ENCODE peak calls at places on chromosomes 1 and 21, in ten cellular contexts. P, I, W, E, S, D, O, F, U and H are unnamed samples.

GRCh38 chr1:227904541-227905335 is 43.0 kb downstream of the WNT9A start:
- DNase-seq in P (no peak), I (no peak), W (no peak), E (no peak), S (no peak), D (no peak), O (no peak), F (no peak), U (no peak), H (no peak)

GRCh38 chr1:84704872-84705426 is 14.7 kb upstream of the SSX2IP start:
- DNase-seq in P (no peak), I (no peak), W (no peak), E (no peak), S (no peak), D (no peak), O (no peak), F (no peak), U (no peak), H (no peak)

GRCh38 chr21:44312089-44312488 is 12.2 kb downstream of the PFKL start:
- DNase-seq in P (no peak), I (no peak), W (no peak), E (no peak), S (no peak), D (no peak), O (no peak), F (no peak), U (no peak), H (no peak)

GRCh38 chr1:184637664-184638063 is 117.0 kb downstream of the EDEM3 start:
- DNase-seq in P (no peak), I (no peak), W (no peak), E (no peak), S (no peak), D (no peak), O (no peak), F (no peak), U (no peak), H (no peak)

GRCh38 chr21:29939859-29940245 is at the start of gene GRIK1:
- DNase-seq in P (no peak), I (no peak), W (no peak), E (no peak), S (no peak), D (no peak), O (no peak), F (no peak), U (no peak), H (peak)

GRCh38 chr1:219927956-219928790 is at the start of gene SLC30A10:
- DNase-seq in P (peak), I (no peak), W (no peak), E (peak), S (peak), D (peak), O (no peak), F (peak), U (no peak), H (no peak)

GRCh38 chr21:15552914-15553491 is 176.8 kb upstream of the USP25 start:
- DNase-seq in P (peak), I (no peak), W (no peak), E (no peak), S (peak), D (no peak), O (no peak), F (no peak), U (no peak), H (no peak)

GRCh38 chr1:103265551-103265950 is 157.2 kb upstream of the COL11A1 start:
- DNase-seq in P (no peak), I (no peak), W (no peak), E (no peak), S (no peak), D (no peak), O (no peak), F (no peak), U (no peak), H (no peak)

GRCh38 chr1:184387871-184388670 is 1.2 kb downstream of the C1orf21 start:
- DNase-seq in P (peak), I (no peak), W (no peak), E (peak), S (peak), D (peak), O (peak), F (peak), U (no peak), H (no peak)

GRCh38 chr1:27603320-27603961 is 503 bp downstream of the AHDC1 start:
- DNase-seq in P (no peak), I (no peak), W (no peak), E (no peak), S (peak), D (no peak), O (no peak), F (peak), U (no peak), H (no peak)

GRCh38 chr1:12113433-12114339 is 50.6 kb downstream of the TNFRSF8 start:
- DNase-seq in P (peak), I (no peak), W (no peak), E (no peak), S (no peak), D (no peak), O (no peak), F (no peak), U (no peak), H (no peak)

GRCh38 chr1:245687129-245687635 is 532.4 kb downstream of the KIF26B start:
- DNase-seq in P (no peak), I (no peak), W (no peak), E (no peak), S (peak), D (no peak), O (no peak), F (no peak), U (no peak), H (no peak)

GRCh38 chr1:27602510-27603319 is 1.2 kb downstream of the AHDC1 start:
- DNase-seq in P (no peak), I (no peak), W (no peak), E (no peak), S (peak), D (peak), O (no peak), F (peak), U (no peak), H (no peak)

GRCh38 chr1:161736332-161736969 is 13.1 kb upstream of the DUSP12 start:
- DNase-seq in P (peak), I (no peak), W (no peak), E (no peak), S (no peak), D (no peak), O (no peak), F (no peak), U (no peak), H (no peak)

GRCh38 chr1:229127301-229127700 is 143.6 kb upstream of the RAB4A start:
- DNase-seq in P (peak), I (no peak), W (no peak), E (no peak), S (peak), D (no peak), O (no peak), F (peak), U (no peak), H (no peak)

GRCh38 chr1:157596384-157596783 is 1.5 kb downstream of the FCRL4 start:
- DNase-seq in P (no peak), I (no peak), W (no peak), E (no peak), S (peak), D (no peak), O (no peak), F (no peak), U (no peak), H (no peak)

GRCh38 chr1:15409400-15410222 is at the start of gene EFHD2:
- DNase-seq in P (peak), I (peak), W (peak), E (peak), S (peak), D (peak), O (peak), F (peak), U (no peak), H (peak)

GRCh38 chr1:1068374-1069060 is 5.6 kb downstream of the RNF223 start:
- DNase-seq in P (no peak), I (no peak), W (no peak), E (peak), S (peak), D (no peak), O (peak), F (peak), U (no peak), H (no peak)

GRCh38 chr1:12772520-12772919 is 1.0 kb upstream of the PRAMEF12 start:
- DNase-seq in P (no peak), I (no peak), W (no peak), E (no peak), S (no peak), D (no peak), O (no peak), F (no peak), U (no peak), H (no peak)

GRCh38 chr1:36707221-36707620 is 224.5 kb upstream of the CSF3R start:
- DNase-seq in P (peak), I (no peak), W (no peak), E (no peak), S (no peak), D (no peak), O (no peak), F (no peak), U (no peak), H (no peak)

GRCh38 chr1:219771039-219771438 is 157.3 kb downstream of the SLC30A10 start:
- DNase-seq in P (peak), I (peak), W (no peak), E (no peak), S (no peak), D (no peak), O (no peak), F (peak), U (peak), H (no peak)

GRCh38 chr1:220426989-220427388 is 100.9 kb upstream of the MARK1 start:
- DNase-seq in P (no peak), I (no peak), W (no peak), E (no peak), S (no peak), D (no peak), O (no peak), F (peak), U (no peak), H (no peak)

GRCh38 chr1:53430779-53431178 is 28.4 kb upstream of the DMRTB1 start:
- DNase-seq in P (no peak), I (no peak), W (no peak), E (no peak), S (no peak), D (no peak), O (no peak), F (no peak), U (peak), H (no peak)

GRCh38 chr1:174753131-174753530 is 246.6 kb upstream of the CACYBP start:
- DNase-seq in P (no peak), I (no peak), W (no peak), E (no peak), S (no peak), D (no peak), O (no peak), F (no peak), U (no peak), H (no peak)

DNA sequence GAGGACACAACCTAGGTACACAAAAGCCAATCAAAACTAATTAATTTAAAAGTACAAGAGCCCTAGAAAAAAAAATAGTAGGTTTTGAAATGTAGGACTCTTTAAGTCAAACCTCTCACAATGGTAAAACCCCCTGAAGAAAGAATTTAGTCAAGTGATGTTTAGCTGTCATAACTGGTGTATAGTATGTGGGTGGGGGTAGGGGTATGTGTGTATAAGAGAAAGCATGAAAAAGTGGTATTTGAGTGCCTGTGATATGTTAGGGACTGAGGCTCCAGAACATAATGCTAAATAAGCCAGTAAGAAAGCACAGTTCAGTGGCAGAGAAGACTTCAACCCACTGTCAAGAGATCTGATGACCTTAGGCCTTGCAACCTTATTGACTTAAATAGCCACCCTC is 507.9 kb downstream of the TTLL7 start:
- DNase-seq in P (no peak), I (no peak), W (no peak), E (no peak), S (no peak), D (no peak), O (no peak), F (no peak), U (no peak), H (no peak)
- TF ChIP-seq CTCF in P (no peak), I (no peak), W (no peak), E (no peak), S (no peak), D (no peak), O (no peak), F (no peak), U (no peak), H (no peak)

GRCh38 chr1:19799233-19799876 is 361 bp downstream of the TMCO4 start:
- DNase-seq in P (peak), I (no peak), W (no peak), E (peak), S (no peak), D (peak), O (peak), F (peak), U (no peak), H (no peak)
- TF ChIP-seq CTCF in P (peak), I (peak), W (peak), E (peak), S (peak), D (peak), O (peak), F (no peak), U (peak), H (peak)

GRCh38 chr1:31744165-31744888 is 19.8 kb downstream of the ADGRB2 start:
- DNase-seq in P (no peak), I (no peak), W (no peak), E (peak), S (peak), D (no peak), O (no peak), F (no peak), U (no peak), H (no peak)

GRCh38 chr1:31746687-31747086 is 17.5 kb downstream of the ADGRB2 start:
- DNase-seq in P (no peak), I (no peak), W (no peak), E (no peak), S (no peak), D (no peak), O (no peak), F (no peak), U (no peak), H (no peak)

GRCh38 chr1:31745071-31745897 is 18.9 kb downstream of the ADGRB2 start:
- DNase-seq in P (peak), I (no peak), W (no peak), E (peak), S (peak), D (peak), O (no peak), F (peak), U (no peak), H (no peak)

GRCh38 chr1:31747304-31747703 is 16.8 kb downstream of the ADGRB2 start:
- DNase-seq in P (no peak), I (no peak), W (no peak), E (no peak), S (no peak), D (no peak), O (no peak), F (no peak), U (no peak), H (no peak)

DNA sequence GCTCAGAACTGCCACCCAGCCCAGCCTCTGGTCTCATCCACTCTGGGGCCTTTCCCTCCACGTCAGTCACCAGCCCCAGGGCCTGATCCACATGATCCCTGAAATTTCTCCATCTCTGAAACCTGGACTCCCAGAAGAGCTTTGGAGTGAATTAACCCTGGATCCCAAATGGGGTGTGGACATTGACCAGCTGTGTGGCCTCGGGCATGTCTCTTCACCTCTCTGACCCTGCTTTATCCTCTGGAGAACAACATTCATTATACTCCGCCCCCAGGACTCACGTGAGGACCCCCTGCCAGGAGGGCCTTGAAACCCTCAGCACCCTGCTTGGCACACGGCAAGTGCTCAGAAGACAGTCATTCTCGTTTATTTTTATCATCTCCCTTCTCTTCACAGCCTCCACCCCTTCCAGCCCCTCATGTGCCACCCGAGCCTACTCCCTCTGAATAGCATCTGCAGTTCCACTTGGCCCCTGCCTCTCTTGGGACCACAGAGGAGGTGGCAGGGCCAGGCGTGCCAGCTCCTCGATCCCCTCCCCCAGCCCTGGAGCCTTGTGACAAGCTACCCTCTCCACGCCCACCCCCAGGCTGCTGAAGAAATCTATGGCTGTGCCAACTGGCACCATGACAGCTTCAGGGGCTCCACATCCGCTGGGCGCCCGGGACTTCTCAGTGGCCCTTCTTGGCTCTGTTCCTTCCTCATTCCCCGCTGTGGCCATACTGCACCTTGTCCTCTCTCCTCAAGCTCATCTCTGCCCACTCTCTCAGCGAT is 18.1 kb downstream of the ADGRB2 start:
- DNase-seq in P (no peak), I (no peak), W (no peak), E (no peak), S (no peak), D (no peak), O (no peak), F (no peak), U (no peak), H (no peak)
- TF ChIP-seq CTCF in P (no peak), I (no peak), W (no peak), E (no peak), S (no peak), D (no peak), O (no peak), F (no peak), U (no peak), H (peak)

GRCh38 chr1:150484861-150485260 is 2.4 kb upstream of the TARS2 start:
- DNase-seq in P (peak), I (no peak), W (no peak), E (no peak), S (no peak), D (no peak), O (no peak), F (peak), U (no peak), H (no peak)
- TF ChIP-seq CTCF in P (peak), I (peak), W (no peak), E (peak), S (no peak), D (no peak), O (no peak), F (no peak), U (peak), H (no peak)

GRCh38 chr1:40650075-40650474 is 15.4 kb downstream of the RIMS3 start:
- DNase-seq in P (peak), I (no peak), W (no peak), E (no peak), S (peak), D (no peak), O (no peak), F (peak), U (no peak), H (no peak)
- TF ChIP-seq CTCF in P (peak), I (peak), W (no peak), E (peak), S (peak), D (no peak), O (no peak), F (peak), U (peak), H (peak)

DNA sequence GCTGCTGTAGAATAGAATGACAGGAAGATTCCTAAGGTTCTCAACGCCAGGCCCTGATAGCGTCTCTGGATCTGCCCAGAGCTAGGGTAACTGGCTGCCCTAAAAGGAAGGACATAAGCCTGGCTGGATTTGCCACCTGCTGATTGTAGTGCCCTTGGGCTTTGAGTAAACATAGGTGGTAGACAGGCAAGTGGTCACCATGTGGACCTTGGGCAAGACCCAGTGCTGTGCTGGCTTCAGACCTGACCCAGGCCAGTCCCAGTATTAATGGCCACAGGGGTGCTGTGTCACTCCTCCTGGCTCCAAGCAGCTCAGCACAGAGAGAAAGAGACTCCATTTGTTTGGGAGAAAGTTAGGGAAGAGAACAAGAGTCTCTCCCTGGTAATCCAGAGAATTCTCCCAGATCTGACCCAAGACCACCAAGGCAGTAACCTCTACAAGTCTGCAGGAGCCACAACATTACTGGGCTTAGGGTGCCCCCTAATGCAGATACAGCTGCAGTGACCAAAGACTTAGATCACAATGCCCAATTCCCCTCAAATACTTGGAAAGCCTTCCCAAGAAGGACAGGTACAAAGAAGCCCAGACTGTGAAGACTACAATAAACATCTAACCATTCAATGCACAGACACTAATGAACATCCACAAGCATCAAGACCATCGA is 44.5 kb downstream of the PHTF1 start:
- DNase-seq in P (no peak), I (no peak), W (no peak), E (no peak), S (no peak), D (no peak), O (no peak), F (no peak), U (no peak), H (no peak)
- TF ChIP-seq CTCF in P (no peak), I (no peak), W (no peak), E (no peak), S (no peak), D (no peak), O (no peak), F (no peak), U (peak), H (no peak)

DNA sequence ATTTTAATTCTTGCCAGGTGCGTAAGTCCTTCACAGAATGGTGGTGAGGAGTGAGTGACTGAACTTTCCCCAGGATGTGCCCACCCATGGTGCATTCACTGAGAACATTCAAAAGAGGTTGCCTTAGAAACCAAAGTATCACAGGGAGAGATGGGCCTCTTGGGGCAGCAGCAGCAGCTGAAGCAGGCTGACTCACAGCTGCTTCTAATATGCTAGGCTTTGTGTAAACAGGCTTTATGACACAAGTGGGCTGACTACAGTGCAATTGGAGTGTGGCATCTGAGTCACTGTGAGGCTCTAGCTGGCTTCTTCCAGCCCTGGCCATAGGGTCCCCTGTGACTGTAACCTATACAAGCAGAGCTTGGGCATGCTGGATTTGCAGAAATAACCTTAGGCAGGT is 12.6 kb downstream of the PIGP start:
- DNase-seq in P (peak), I (peak), W (no peak), E (no peak), S (no peak), D (no peak), O (peak), F (peak), U (peak), H (no peak)
- TF ChIP-seq CTCF in P (peak), I (no peak), W (no peak), E (no peak), S (no peak), D (no peak), O (no peak), F (no peak), U (no peak), H (no peak)

DNA sequence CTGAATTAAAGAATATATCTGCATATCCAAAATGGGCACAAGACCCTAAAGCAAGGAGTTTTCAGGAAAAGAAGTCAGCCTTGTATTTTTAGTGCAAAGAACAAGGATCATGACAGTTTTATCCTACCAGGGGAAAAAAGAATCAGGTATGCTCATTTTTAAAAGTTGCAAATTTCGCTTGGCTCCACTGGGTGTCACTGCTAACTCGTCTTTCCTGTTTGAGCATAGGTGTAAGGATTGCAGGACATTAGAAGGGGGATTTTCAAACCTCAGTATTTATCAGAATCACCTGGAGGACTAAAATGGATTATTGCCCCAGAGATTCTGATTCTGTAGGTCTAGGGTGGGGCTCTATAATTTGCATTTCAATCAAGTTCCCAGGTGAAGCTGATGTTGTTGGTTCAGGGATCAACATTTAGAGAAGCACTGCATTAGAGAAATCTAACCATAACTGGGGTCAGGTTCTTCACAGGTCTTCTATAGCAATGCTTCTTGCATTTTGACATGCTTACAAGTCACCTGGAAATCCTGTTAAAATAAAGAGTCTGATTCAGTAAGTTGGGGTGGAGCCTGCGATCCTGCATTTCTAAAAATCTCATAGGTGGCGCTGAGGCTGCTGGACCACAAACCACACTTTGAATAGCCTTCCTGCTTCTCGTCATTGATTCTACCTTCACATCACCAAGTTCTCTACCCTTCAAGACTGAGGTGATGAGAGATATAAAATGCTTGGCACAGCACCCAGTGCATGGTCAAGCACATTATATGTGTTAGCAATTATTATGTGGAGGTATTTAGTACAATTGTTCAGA is 39.6 kb downstream of the NUF2 start:
- DNase-seq in P (peak), I (no peak), W (no peak), E (no peak), S (peak), D (no peak), O (no peak), F (peak), U (no peak), H (no peak)
- TF ChIP-seq CTCF in P (peak), I (peak), W (no peak), E (peak), S (peak), D (peak), O (peak), F (peak), U (peak), H (peak)